ENCODE peak calls at places on chromosomes 11 and 22, in eight cellular contexts. U, E, X, Y, I, O, L and G are unnamed samples.

GRCh38 chr11:20042717-20043392 is 117.4 kb downstream of the DBX1 start:
- DNase-seq in U (no peak), E (no peak), X (no peak), Y (no peak), I (no peak), O (no peak), L (no peak), G (no peak)

GRCh38 chr11:18590573-18590972 is 2.0 kb upstream of the UEVLD start:
- DNase-seq in U (no peak), E (no peak), X (no peak), Y (no peak), I (no peak), O (no peak), L (no peak), G (no peak)

GRCh38 chr11:118531597-118532084 is 649 bp downstream of the TMEM25 start:
- DNase-seq in U (no peak), E (no peak), X (no peak), Y (no peak), I (no peak), O (no peak), L (no peak), G (no peak)

GRCh38 chr11:110479070-110479444 is 49.3 kb downstream of the FDX1 start:
- DNase-seq in U (no peak), E (no peak), X (no peak), Y (no peak), I (no peak), O (no peak), L (peak), G (no peak)

GRCh38 chr22:43498856-43499253 is 87.0 kb downstream of the MPPED1 start:
- DNase-seq in U (no peak), E (no peak), X (no peak), Y (no peak), I (no peak), O (no peak), L (no peak), G (no peak)

GRCh38 chr22:26501996-26502395 is 10.3 kb downstream of the TFIP11 start:
- DNase-seq in U (no peak), E (no peak), X (no peak), Y (no peak), I (no peak), O (no peak), L (no peak), G (no peak)

GRCh38 chr11:70074701-70075100 is 3.4 kb upstream of the ANO1 start:
- DNase-seq in U (no peak), E (no peak), X (no peak), Y (no peak), I (no peak), O (no peak), L (no peak), G (no peak)

GRCh38 chr11:92667446-92668165 is 301.8 kb upstream of the MTNR1B start:
- DNase-seq in U (no peak), E (no peak), X (no peak), Y (no peak), I (no peak), O (no peak), L (no peak), G (no peak)

GRCh38 chr11:10302294-10302743 is 2.6 kb upstream of the ADM start:
- DNase-seq in U (no peak), E (no peak), X (no peak), Y (no peak), I (peak), O (no peak), L (no peak), G (no peak)

GRCh38 chr22:48104786-48105185 is 1342.3 kb downstream of the TBC1D22A start:
- DNase-seq in U (no peak), E (no peak), X (no peak), Y (no peak), I (no peak), O (no peak), L (no peak), G (no peak)

GRCh38 chr11:123300874-123301695 is 106.0 kb upstream of the CLMP start:
- DNase-seq in U (no peak), E (no peak), X (no peak), Y (no peak), I (no peak), O (no peak), L (peak), G (no peak)

GRCh38 chr11:129652828-129653227 is 162.8 kb upstream of the TMEM45B start:
- DNase-seq in U (no peak), E (no peak), X (no peak), Y (no peak), I (no peak), O (no peak), L (no peak), G (no peak)

GRCh38 chr22:36303874-36304273 is 50.9 kb downstream of the APOL1 start:
- DNase-seq in U (no peak), E (no peak), X (no peak), Y (no peak), I (no peak), O (peak), L (no peak), G (no peak)

GRCh38 chr11:122833133-122833470 is 5.2 kb upstream of the CRTAM start:
- DNase-seq in U (no peak), E (no peak), X (no peak), Y (no peak), I (no peak), O (no peak), L (no peak), G (no peak)

GRCh38 chr11:57213282-57214086 is 23.6 kb downstream of the APLNR start:
- DNase-seq in U (no peak), E (no peak), X (no peak), Y (no peak), I (no peak), O (peak), L (peak), G (no peak)

GRCh38 chr11:117572129-117572528 is 224.9 kb downstream of the DSCAML1 start:
- DNase-seq in U (peak), E (no peak), X (no peak), Y (no peak), I (no peak), O (no peak), L (no peak), G (no peak)

GRCh38 chr11:26623076-26623666 is 51.1 kb upstream of the MUC15 start:
- DNase-seq in U (no peak), E (no peak), X (no peak), Y (no peak), I (no peak), O (peak), L (no peak), G (no peak)

GRCh38 chr11:115984228-115984627 is 480.0 kb upstream of the CADM1 start:
- DNase-seq in U (no peak), E (no peak), X (no peak), Y (no peak), I (no peak), O (no peak), L (no peak), G (no peak)

GRCh38 chr22:47556473-47556872 is 794.0 kb downstream of the TBC1D22A start:
- DNase-seq in U (peak), E (no peak), X (no peak), Y (no peak), I (no peak), O (no peak), L (no peak), G (no peak)

GRCh38 chr11:95055273-95055897 is 6.2 kb downstream of the KDM4F start:
- DNase-seq in U (no peak), E (no peak), X (no peak), Y (no peak), I (no peak), O (no peak), L (no peak), G (no peak)

GRCh38 chr22:50583294-50583865 is 731 bp upstream of the CHKB start:
- DNase-seq in U (no peak), E (no peak), X (no peak), Y (no peak), I (peak), O (no peak), L (no peak), G (no peak)

GRCh38 chr11:71369411-71369810 is 78.8 kb downstream of the DHCR7 start:
- DNase-seq in U (no peak), E (no peak), X (no peak), Y (no peak), I (no peak), O (no peak), L (no peak), G (no peak)

GRCh38 chr11:58513747-58514367 is 6.0 kb upstream of the OR5B21 start:
- DNase-seq in U (no peak), E (no peak), X (peak), Y (peak), I (no peak), O (peak), L (peak), G (no peak)

GRCh38 chr11:67615455-67616430 is 9.0 kb downstream of the NDUFV1 start:
- DNase-seq in U (no peak), E (peak), X (no peak), Y (no peak), I (peak), O (peak), L (peak), G (no peak)

GRCh38 chr11:72375241-72375640 is 59.1 kb downstream of the CLPB start:
- DNase-seq in U (no peak), E (no peak), X (no peak), Y (no peak), I (no peak), O (no peak), L (no peak), G (no peak)

GRCh38 chr11:34970033-34970432 is 53.6 kb downstream of the PDHX start:
- DNase-seq in U (no peak), E (no peak), X (no peak), Y (no peak), I (no peak), O (no peak), L (no peak), G (no peak)

GRCh38 chr11:8005556-8005955 is 18.4 kb downstream of the EIF3F start:
- DNase-seq in U (no peak), E (no peak), X (no peak), Y (no peak), I (no peak), O (no peak), L (no peak), G (no peak)

GRCh38 chr11:26847459-26847858 is 125.6 kb upstream of the SLC5A12 start:
- DNase-seq in U (peak), E (no peak), X (peak), Y (no peak), I (peak), O (no peak), L (no peak), G (peak)

GRCh38 chr22:47218671-47219070 is 456.2 kb downstream of the TBC1D22A start:
- DNase-seq in U (no peak), E (no peak), X (no peak), Y (no peak), I (no peak), O (no peak), L (no peak), G (no peak)

GRCh38 chr22:26367402-26368245 is 61.4 kb upstream of the ASPHD2 start:
- DNase-seq in U (no peak), E (peak), X (no peak), Y (no peak), I (no peak), O (peak), L (peak), G (no peak)

GRCh38 chr22:30877662-30878515 is 90.7 kb downstream of the MORC2 start:
- DNase-seq in U (peak), E (no peak), X (no peak), Y (no peak), I (peak), O (no peak), L (no peak), G (no peak)

GRCh38 chr11:26286472-26287066 is 45.4 kb upstream of the ANO3 start:
- DNase-seq in U (no peak), E (no peak), X (no peak), Y (no peak), I (no peak), O (peak), L (peak), G (no peak)

GRCh38 chr11:128929991-128930390 is 12.7 kb downstream of the TP53AIP1 start:
- DNase-seq in U (no peak), E (no peak), X (no peak), Y (no peak), I (no peak), O (no peak), L (no peak), G (no peak)

GRCh38 chr11:15770798-15771414 is 585.4 kb downstream of the SOX6 start:
- DNase-seq in U (no peak), E (no peak), X (peak), Y (no peak), I (peak), O (peak), L (peak), G (no peak)

GRCh38 chr11:112525270-112525669 is 264.6 kb upstream of the PLET1 start:
- DNase-seq in U (peak), E (no peak), X (peak), Y (no peak), I (peak), O (no peak), L (no peak), G (no peak)

GRCh38 chr11:73366265-73366610 is 10.0 kb upstream of the RELT start:
- DNase-seq in U (no peak), E (no peak), X (no peak), Y (no peak), I (no peak), O (no peak), L (no peak), G (no peak)